ENCODE peak calls at places on chromosomes 16 and 17, in six cellular contexts. C is dorsolateral prefrontal cortex, J is tibial nerve, A is breast epithelium, S is HFFc6, I is IMR-90. D is an unnamed sample.

GRCh38 chr17:223723-224471 is 42.4 kb upstream of the DOC2B start:
- DNase-seq in S (no peak), J (no peak), C (no peak), A (no peak), I (no peak), D (no peak)

GRCh38 chr16:11112723-11113348 is 143.2 kb downstream of the SOCS1 start:
- DNase-seq in A (no peak), S (no peak), I (no peak), C (no peak), J (no peak), D (no peak)

GRCh38 chr16:20904507-20905079 is 4.0 kb downstream of the LYRM1 start:
- DNase-seq in J (no peak), S (peak), C (no peak), I (peak), A (no peak), D (no peak)

GRCh38 chr16:49271363-49271762 is 10.3 kb downstream of the CBLN1 start:
- DNase-seq in J (no peak), A (no peak), I (no peak), C (no peak), S (no peak), D (no peak)

GRCh38 chr17:64275016-64275415 is 12.0 kb upstream of the TEX2 start:
- DNase-seq in A (no peak), S (no peak), I (no peak), C (no peak), J (no peak), D (no peak)

GRCh38 chr17:17044846-17045561 is 2.7 kb downstream of the MPRIP start:
- DNase-seq in I (peak), C (peak), A (peak), S (peak), J (no peak), D (no peak)

GRCh38 chr17:59361386-59361785 is 29.9 kb downstream of the YPEL2 start:
- DNase-seq in C (no peak), I (peak), J (no peak), S (peak), A (no peak), D (peak)

GRCh38 chr17:78231991-78232759 is 744 bp downstream of the TMEM235 start:
- DNase-seq in S (no peak), C (no peak), A (no peak), I (no peak), J (no peak), D (no peak)

GRCh38 chr17:17416007-17416399 is 60.8 kb upstream of the MED9 start:
- DNase-seq in I (peak), S (peak), C (no peak), A (no peak), J (no peak), D (peak)

GRCh38 chr17:3469529-3469928 is 2.1 kb downstream of the SPATA22 start:
- DNase-seq in A (no peak), S (no peak), I (no peak), C (no peak), J (no peak), D (no peak)

GRCh38 chr16:89605186-89605970 is 8.1 kb upstream of the DPEP1 start:
- DNase-seq in C (no peak), A (no peak), S (no peak), I (no peak), J (no peak), D (no peak)

GRCh38 chr17:77405867-77406513 is 265.2 kb downstream of the SEC14L1 start:
- DNase-seq in C (no peak), J (no peak), A (no peak), I (no peak), S (no peak), D (no peak)

GRCh38 chr16:23385441-23385840 is 67.5 kb downstream of the COG7 start:
- DNase-seq in I (no peak), A (no peak), S (no peak), C (no peak), J (no peak), D (no peak)

GRCh38 chr17:39750131-39751015 is 12.6 kb downstream of the GRB7 start:
- DNase-seq in I (no peak), J (no peak), C (no peak), A (no peak), S (no peak), D (no peak)

GRCh38 chr17:55962931-55963378 is 190.3 kb upstream of the ANKFN1 start:
- DNase-seq in C (no peak), S (no peak), I (no peak), A (no peak), J (no peak), D (no peak)

GRCh38 chr17:30449480-30449879 is 27.7 kb upstream of the GOSR1 start:
- DNase-seq in I (peak), J (no peak), S (no peak), C (peak), A (no peak), D (no peak)

GRCh38 chr17:79852748-79853147 is 13.5 kb upstream of the CBX4 start:
- DNase-seq in C (no peak), J (no peak), I (peak), S (no peak), A (no peak), D (no peak)

GRCh38 chr17:38341035-38341721 is 2.6 kb downstream of the GPR179 start:
- DNase-seq in A (no peak), J (peak), C (peak), I (no peak), S (no peak), D (no peak)

GRCh38 chr16:53848277-53848942 is 144.5 kb downstream of the FTO start:
- DNase-seq in C (no peak), A (no peak), I (no peak), J (no peak), S (no peak), D (no peak)

GRCh38 chr17:36133629-36134259 is 30.1 kb downstream of the CCL4 start:
- DNase-seq in J (no peak), C (no peak), S (no peak), I (no peak), A (no peak), D (no peak)

GRCh38 chr17:79628861-79629547 is 18.2 kb upstream of the RBFOX3 start:
- DNase-seq in C (no peak), A (peak), J (no peak), S (no peak), I (no peak), D (no peak)

GRCh38 chr17:82613283-82614094 is 34.8 kb downstream of the WDR45B start:
- DNase-seq in A (no peak), C (no peak), S (no peak), J (no peak), I (no peak), D (no peak)

GRCh38 chr17:49125449-49125848 is 7.1 kb upstream of the B4GALNT2 start:
- DNase-seq in J (no peak), A (no peak), S (no peak), C (no peak), I (no peak), D (no peak)

GRCh38 chr16:56605475-56605874 is 2.9 kb upstream of the MT2A start:
- DNase-seq in A (no peak), C (no peak), I (no peak), S (no peak), J (no peak), D (no peak)

GRCh38 chr16:56606071-56606687 is 2.2 kb upstream of the MT2A start:
- DNase-seq in C (no peak), J (peak), I (peak), S (no peak), A (no peak), D (no peak)

GRCh38 chr16:56604966-56605365 is 3.4 kb upstream of the MT2A start:
- DNase-seq in A (no peak), I (no peak), J (no peak), S (no peak), C (no peak), D (no peak)

GRCh38 chr16:56601325-56601724 is 7.1 kb upstream of the MT2A start:
- DNase-seq in S (no peak), C (no peak), I (no peak), J (no peak), A (no peak), D (no peak)

DNA sequence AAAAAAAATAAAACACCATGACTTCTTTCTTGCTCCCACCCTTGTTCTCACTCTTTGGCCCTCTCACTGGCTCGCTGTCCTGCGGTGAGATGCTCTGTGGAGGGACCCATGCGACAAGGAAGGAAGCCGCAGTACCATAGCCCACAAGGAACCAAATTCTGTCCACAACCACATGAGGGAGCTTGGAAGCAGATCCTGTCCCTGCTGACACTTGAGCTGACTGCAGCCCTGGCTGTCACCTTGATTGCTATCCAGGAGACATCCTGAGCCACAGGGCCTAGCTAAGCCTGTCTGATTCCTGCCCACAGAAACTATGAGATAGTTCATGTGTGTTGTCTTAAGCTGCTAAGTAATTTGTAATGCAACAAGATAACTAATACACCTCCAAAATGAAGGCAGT is 4.8 kb upstream of the MT2A start:
- DNase-seq in S (peak), I (peak), A (no peak), C (peak), J (no peak), D (no peak)
- TF ChIP-seq CTCF in S (peak), I (peak), A (no peak), C (peak), J (no peak), D (peak)

GRCh38 chr16:27325736-27326135 is 12.0 kb downstream of the IL4R start:
- DNase-seq in A (no peak), I (no peak), C (no peak), J (no peak), S (no peak), D (no peak)

GRCh38 chr16:27328937-27329336 is 15.2 kb downstream of the IL4R start:
- DNase-seq in I (no peak), C (no peak), S (no peak), A (no peak), J (no peak), D (no peak)

GRCh38 chr16:27326251-27326650 is 12.5 kb downstream of the IL4R start:
- DNase-seq in I (no peak), C (no peak), J (no peak), A (no peak), S (no peak), D (no peak)

GRCh38 chr16:27327586-27327915 is 13.8 kb downstream of the IL4R start:
- DNase-seq in I (no peak), S (no peak), A (no peak), C (no peak), J (no peak), D (no peak)

GRCh38 chr16:27326738-27327585 is 13.2 kb downstream of the IL4R start:
- DNase-seq in I (peak), J (peak), C (no peak), A (peak), S (peak), D (peak)
- TF ChIP-seq CTCF in I (no peak), J (no peak), C (no peak), A (no peak), S (peak), D (no peak)

GRCh38 chr17:74110467-74110866 is 93.0 kb upstream of the RPL38 start:
- DNase-seq in I (no peak), J (no peak), C (no peak), S (no peak), A (no peak), D (no peak)
- TF ChIP-seq CTCF in I (no peak), J (no peak), C (no peak), S (no peak), A (no peak), D (no peak)

GRCh38 chr16:85553436-85554113 is 59.5 kb upstream of the GSE1 start:
- DNase-seq in S (no peak), J (peak), A (no peak), C (no peak), I (peak), D (no peak)
- TF ChIP-seq CTCF in S (peak), J (peak), A (no peak), C (peak), I (peak), D (no peak)

GRCh38 chr17:76153640-76154039 is 12.6 kb upstream of the FOXJ1 start:
- DNase-seq in A (peak), S (peak), J (no peak), C (peak), I (peak), D (no peak)
- TF ChIP-seq CTCF in A (no peak), S (peak), J (no peak), C (no peak), I (peak), D (no peak)

GRCh38 chr17:80948961-80949450 is 42.6 kb upstream of the CHMP6 start:
- DNase-seq in C (no peak), J (no peak), I (no peak), A (no peak), S (no peak), D (no peak)
- TF ChIP-seq CTCF in C (no peak), J (no peak), I (peak), A (no peak), S (no peak), D (no peak)

GRCh38 chr17:6843241-6843890 is 11.8 kb upstream of the TEKT1 start:
- DNase-seq in A (no peak), I (peak), S (peak), J (no peak), C (no peak), D (peak)
- TF ChIP-seq CTCF in A (peak), I (peak), S (peak), J (peak), C (peak), D (peak)

GRCh38 chr16:2047330-2048115 is at the start of the genes NTHL1 and TSC2:
- DNase-seq in J (peak), S (peak), I (peak), A (peak), C (peak), D (peak)
- TF ChIP-seq CTCF in J (peak), S (peak), I (peak), A (peak), C (peak), D (peak)

GRCh38 chr17:61426482-61427304 is 25.5 kb upstream of the TBX4 start:
- DNase-seq in A (no peak), C (no peak), S (peak), I (peak), J (no peak), D (no peak)
- TF ChIP-seq CTCF in A (no peak), C (no peak), S (peak), I (no peak), J (no peak), D (no peak)

GRCh38 chr16:77836801-77837200 is 48.4 kb downstream of the VAT1L start:
- DNase-seq in C (no peak), S (no peak), I (no peak), J (no peak), A (no peak), D (no peak)

GRCh38 chr16:77838597-77839255 is 50.4 kb downstream of the VAT1L start:
- DNase-seq in I (peak), C (no peak), J (no peak), S (no peak), A (no peak), D (no peak)

GRCh38 chr16:77835111-77835510 is 46.7 kb downstream of the VAT1L start:
- DNase-seq in J (no peak), A (no peak), C (no peak), I (peak), S (no peak), D (no peak)

GRCh38 chr16:77833906-77834599 is 45.7 kb downstream of the VAT1L start:
- DNase-seq in J (no peak), S (no peak), A (no peak), I (peak), C (no peak), D (no peak)

DNA sequence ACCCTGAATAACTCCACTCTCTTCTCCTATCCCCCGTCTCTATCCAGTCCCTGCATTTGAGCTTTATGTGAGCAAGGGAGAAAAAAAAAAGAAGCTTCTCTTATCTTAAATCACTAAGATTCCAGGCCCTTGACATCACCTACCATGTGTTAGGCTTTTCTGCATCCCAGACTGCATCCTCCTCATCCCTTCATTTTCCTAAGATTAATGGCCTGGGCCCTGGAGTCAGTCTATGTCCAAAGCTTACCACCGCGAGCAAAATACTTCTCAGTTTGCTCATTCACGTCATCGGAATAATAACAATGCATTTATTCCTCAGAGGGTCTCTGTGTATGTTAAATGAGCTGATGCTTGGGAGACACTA is 46.2 kb downstream of the VAT1L start:
- DNase-seq in I (peak), J (no peak), A (no peak), S (no peak), C (no peak), D (no peak)
- TF ChIP-seq CTCF in I (no peak), J (no peak), A (no peak), S (no peak), C (no peak), D (no peak)